ENCODE peak calls at places on chromosomes 11 and 22, in four cellular contexts. One of them, this sample, is unnamed.

GRCh38 chr11:109123811-109124787 is 297.9 kb upstream of the C11orf87 start:
- DNase-seq in thyroid gland: peak
- DNase-seq in neuronal stem cell: no peak
- DNase-seq in brain microvascular endothelial cell: peak
- DNase-seq in this sample: no peak

GRCh38 chr11:74279256-74279655 is 32.2 kb downstream of the P4HA3 start:
- DNase-seq in thyroid gland: no peak
- DNase-seq in neuronal stem cell: no peak
- DNase-seq in brain microvascular endothelial cell: no peak
- DNase-seq in this sample: no peak

GRCh38 chr22:30246962-30247376 is 410 bp upstream of the LIF start:
- DNase-seq in thyroid gland: no peak
- DNase-seq in neuronal stem cell: no peak
- DNase-seq in brain microvascular endothelial cell: no peak
- DNase-seq in this sample: no peak

GRCh38 chr22:28297504-28297903 is 378.4 kb upstream of the PITPNB start:
- DNase-seq in thyroid gland: no peak
- DNase-seq in neuronal stem cell: no peak
- DNase-seq in brain microvascular endothelial cell: no peak
- DNase-seq in this sample: no peak

GRCh38 chr11:105670811-105671210 is 60.9 kb downstream of the GRIA4 start:
- DNase-seq in thyroid gland: no peak
- DNase-seq in neuronal stem cell: no peak
- DNase-seq in brain microvascular endothelial cell: peak
- DNase-seq in this sample: no peak

GRCh38 chr11:44927174-44927661 is 23.5 kb downstream of the TP53I11 start:
- DNase-seq in thyroid gland: peak
- DNase-seq in neuronal stem cell: peak
- DNase-seq in brain microvascular endothelial cell: peak
- DNase-seq in this sample: peak

GRCh38 chr22:31474743-31475142 is 14.9 kb downstream of the EIF4ENIF1 start:
- DNase-seq in thyroid gland: peak
- DNase-seq in neuronal stem cell: no peak
- DNase-seq in brain microvascular endothelial cell: peak
- DNase-seq in this sample: no peak

GRCh38 chr22:48921411-48921903 is 906.2 kb downstream of the BRD1 start:
- DNase-seq in thyroid gland: no peak
- DNase-seq in neuronal stem cell: no peak
- DNase-seq in brain microvascular endothelial cell: no peak
- DNase-seq in this sample: no peak

GRCh38 chr11:1862588-1863351 is 9.9 kb downstream of the LSP1 start:
- DNase-seq in thyroid gland: no peak
- DNase-seq in neuronal stem cell: no peak
- DNase-seq in brain microvascular endothelial cell: peak
- DNase-seq in this sample: peak

GRCh38 chr11:88535916-88536547 is 198.5 kb upstream of the CTSC start:
- DNase-seq in thyroid gland: no peak
- DNase-seq in neuronal stem cell: no peak
- DNase-seq in brain microvascular endothelial cell: no peak
- DNase-seq in this sample: no peak

GRCh38 chr11:118679483-118679882 is at the start of gene TREH:
- DNase-seq in thyroid gland: peak
- DNase-seq in neuronal stem cell: no peak
- DNase-seq in brain microvascular endothelial cell: no peak
- DNase-seq in this sample: no peak

GRCh38 chr22:33515733-33516297 is 404.5 kb downstream of the LARGE1 start:
- DNase-seq in thyroid gland: peak
- DNase-seq in neuronal stem cell: no peak
- DNase-seq in brain microvascular endothelial cell: no peak
- DNase-seq in this sample: no peak

GRCh38 chr11:86230921-86231320 is 13.6 kb upstream of the EED start:
- DNase-seq in thyroid gland: no peak
- DNase-seq in neuronal stem cell: no peak
- DNase-seq in brain microvascular endothelial cell: no peak
- DNase-seq in this sample: no peak

GRCh38 chr11:69860796-69861445 is 41.7 kb upstream of the FGF3 start:
- DNase-seq in thyroid gland: no peak
- DNase-seq in neuronal stem cell: no peak
- DNase-seq in brain microvascular endothelial cell: no peak
- DNase-seq in this sample: no peak

GRCh38 chr11:16612801-16613400 is 125.5 kb upstream of the C11orf58 start:
- DNase-seq in thyroid gland: no peak
- DNase-seq in neuronal stem cell: peak
- DNase-seq in brain microvascular endothelial cell: no peak
- DNase-seq in this sample: no peak

GRCh38 chr22:17891427-17892167 is 117.3 kb upstream of the BID start:
- DNase-seq in thyroid gland: peak
- DNase-seq in neuronal stem cell: no peak
- DNase-seq in brain microvascular endothelial cell: no peak
- DNase-seq in this sample: no peak

GRCh38 chr11:23021287-23021863 is 161.1 kb upstream of the CCDC179 start:
- DNase-seq in thyroid gland: peak
- DNase-seq in neuronal stem cell: peak
- DNase-seq in brain microvascular endothelial cell: peak
- DNase-seq in this sample: peak

GRCh38 chr22:23365524-23365923 is 185.2 kb downstream of the BCR start:
- DNase-seq in thyroid gland: no peak
- DNase-seq in neuronal stem cell: no peak
- DNase-seq in brain microvascular endothelial cell: no peak
- DNase-seq in this sample: no peak

GRCh38 chr11:121661796-121662508 is 209.2 kb upstream of the SORL1-AS1 start:
- DNase-seq in thyroid gland: no peak
- DNase-seq in neuronal stem cell: no peak
- DNase-seq in brain microvascular endothelial cell: peak
- DNase-seq in this sample: no peak

GRCh38 chr11:122230387-122230760 is 114.4 kb upstream of the BLID start:
- DNase-seq in thyroid gland: no peak
- DNase-seq in neuronal stem cell: no peak
- DNase-seq in brain microvascular endothelial cell: no peak
- DNase-seq in this sample: no peak

GRCh38 chr22:49893025-49893424 is 25.2 kb downstream of the ALG12 start:
- DNase-seq in thyroid gland: no peak
- DNase-seq in neuronal stem cell: no peak
- DNase-seq in brain microvascular endothelial cell: no peak
- DNase-seq in this sample: no peak

GRCh38 chr11:10982695-10983492 is 125.0 kb upstream of the ZBED5 start:
- DNase-seq in thyroid gland: peak
- DNase-seq in neuronal stem cell: no peak
- DNase-seq in brain microvascular endothelial cell: no peak
- DNase-seq in this sample: no peak

GRCh38 chr22:45686842-45687241 is 15.2 kb downstream of the ATXN10 start:
- DNase-seq in thyroid gland: no peak
- DNase-seq in neuronal stem cell: no peak
- DNase-seq in brain microvascular endothelial cell: no peak
- DNase-seq in this sample: no peak

GRCh38 chr22:47278655-47279054 is 516.2 kb downstream of the TBC1D22A start:
- DNase-seq in thyroid gland: no peak
- DNase-seq in neuronal stem cell: no peak
- DNase-seq in brain microvascular endothelial cell: no peak
- DNase-seq in this sample: no peak

GRCh38 chr11:118621071-118621815 is 13.8 kb downstream of the PHLDB1 start:
- DNase-seq in thyroid gland: peak
- DNase-seq in neuronal stem cell: no peak
- DNase-seq in brain microvascular endothelial cell: peak
- DNase-seq in this sample: peak

GRCh38 chr11:63608353-63609345 is 5.6 kb downstream of the PLAAT3 start:
- DNase-seq in thyroid gland: no peak
- DNase-seq in neuronal stem cell: no peak
- DNase-seq in brain microvascular endothelial cell: peak
- DNase-seq in this sample: peak

GRCh38 chr22:20979940-20980453 is 2.1 kb upstream of the LZTR1 start:
- DNase-seq in thyroid gland: no peak
- DNase-seq in neuronal stem cell: no peak
- DNase-seq in brain microvascular endothelial cell: no peak
- DNase-seq in this sample: no peak
- H3K4me3 ChIP-seq in thyroid gland: no peak
- H3K4me3 ChIP-seq in neuronal stem cell: peak
- H3K4me3 ChIP-seq in brain microvascular endothelial cell: peak
- H3K4me3 ChIP-seq in this sample: no peak

DNA sequence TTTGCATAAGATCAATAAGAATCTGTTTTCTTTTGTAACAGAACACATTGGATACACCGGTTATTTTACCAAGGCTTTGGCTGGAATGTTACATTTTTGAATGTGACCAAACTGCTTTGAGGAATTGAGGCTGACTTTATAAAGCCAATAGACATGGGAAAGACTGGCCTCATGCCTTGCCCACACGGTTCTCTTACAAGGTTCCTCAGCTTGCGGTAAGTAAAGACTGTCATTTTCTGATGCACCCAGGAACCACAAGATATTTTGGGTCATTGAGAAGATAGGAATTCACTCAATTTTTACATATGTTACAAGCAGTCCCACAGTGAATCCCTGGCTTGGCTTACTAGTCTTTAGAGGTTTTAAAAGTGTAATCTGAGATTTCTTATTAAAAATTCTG is 23.9 kb downstream of the OR10A6 start:
- DNase-seq in thyroid gland: no peak
- DNase-seq in neuronal stem cell: no peak
- DNase-seq in brain microvascular endothelial cell: no peak
- DNase-seq in this sample: peak
- H3K4me3 ChIP-seq in thyroid gland: no peak
- H3K4me3 ChIP-seq in neuronal stem cell: no peak
- H3K4me3 ChIP-seq in brain microvascular endothelial cell: no peak
- H3K4me3 ChIP-seq in this sample: no peak

GRCh38 chr11:134120143-134120850 is 51.4 kb downstream of the JAM3 start:
- DNase-seq in thyroid gland: peak
- DNase-seq in neuronal stem cell: no peak
- DNase-seq in brain microvascular endothelial cell: peak
- DNase-seq in this sample: no peak

GRCh38 chr11:134124660-134125451 is 56.0 kb downstream of the JAM3 start:
- DNase-seq in thyroid gland: peak
- DNase-seq in neuronal stem cell: peak
- DNase-seq in brain microvascular endothelial cell: peak
- DNase-seq in this sample: no peak

GRCh38 chr11:134118016-134118415 is 49.1 kb downstream of the JAM3 start:
- DNase-seq in thyroid gland: no peak
- DNase-seq in neuronal stem cell: no peak
- DNase-seq in brain microvascular endothelial cell: no peak
- DNase-seq in this sample: no peak

GRCh38 chr11:134119094-134119493 is 50.2 kb downstream of the JAM3 start:
- DNase-seq in thyroid gland: no peak
- DNase-seq in neuronal stem cell: no peak
- DNase-seq in brain microvascular endothelial cell: peak
- DNase-seq in this sample: no peak

GRCh38 chr11:134120921-134121526 is 52.2 kb downstream of the JAM3 start:
- DNase-seq in thyroid gland: no peak
- DNase-seq in neuronal stem cell: no peak
- DNase-seq in brain microvascular endothelial cell: peak
- DNase-seq in this sample: no peak
- H3K4me3 ChIP-seq in thyroid gland: no peak
- H3K4me3 ChIP-seq in neuronal stem cell: no peak
- H3K4me3 ChIP-seq in brain microvascular endothelial cell: peak
- H3K4me3 ChIP-seq in this sample: no peak

GRCh38 chr11:124069429-124070401 is 28.6 kb upstream of the OR10G7 start:
- DNase-seq in thyroid gland: peak
- DNase-seq in neuronal stem cell: peak
- DNase-seq in brain microvascular endothelial cell: peak
- DNase-seq in this sample: peak
- H3K4me3 ChIP-seq in thyroid gland: no peak
- H3K4me3 ChIP-seq in neuronal stem cell: no peak
- H3K4me3 ChIP-seq in brain microvascular endothelial cell: peak
- H3K4me3 ChIP-seq in this sample: no peak

DNA sequence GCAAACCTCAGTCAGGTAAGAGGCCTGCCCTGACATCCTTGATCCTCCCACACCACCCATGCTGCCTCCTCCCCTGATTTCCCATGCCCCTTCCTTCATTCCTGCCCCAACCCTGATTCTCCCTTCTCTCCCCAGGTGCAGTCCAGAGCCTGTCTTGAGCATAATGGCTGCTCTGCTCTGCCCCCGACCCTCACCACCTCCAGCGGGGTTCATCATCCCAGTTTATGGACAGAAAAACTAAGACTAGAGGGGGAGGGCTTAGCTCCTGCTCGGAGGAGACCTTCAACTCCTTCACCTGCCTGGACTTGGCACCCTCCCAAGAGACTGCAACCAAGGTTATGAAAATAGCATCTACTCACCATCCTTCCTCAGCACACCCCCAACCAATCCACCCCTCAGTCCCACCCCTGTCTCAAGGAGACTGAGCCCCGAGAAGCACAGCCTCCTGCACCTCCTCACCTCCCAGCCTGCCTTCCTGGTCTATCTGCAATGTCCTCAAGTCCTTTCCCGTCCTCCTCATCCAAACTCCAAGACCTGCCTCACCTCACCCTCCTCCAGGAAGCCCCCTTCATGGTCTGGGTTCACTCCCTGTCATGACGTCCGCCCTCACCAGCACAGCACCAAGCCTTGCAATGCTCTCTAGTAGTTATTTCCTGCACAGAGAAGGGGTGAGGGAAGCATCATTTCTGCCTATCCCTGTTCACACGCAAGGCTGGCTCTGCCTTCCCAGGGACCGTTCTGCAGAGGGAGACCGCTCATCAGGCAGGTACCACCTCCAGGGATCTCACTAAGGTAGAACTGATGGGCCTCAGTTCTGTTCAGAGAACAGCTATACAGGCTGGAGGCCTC is 103.1 kb downstream of the PDE2A start:
- DNase-seq in thyroid gland: no peak
- DNase-seq in neuronal stem cell: no peak
- DNase-seq in brain microvascular endothelial cell: no peak
- DNase-seq in this sample: no peak
- H3K4me3 ChIP-seq in thyroid gland: no peak
- H3K4me3 ChIP-seq in neuronal stem cell: no peak
- H3K4me3 ChIP-seq in brain microvascular endothelial cell: no peak
- H3K4me3 ChIP-seq in this sample: no peak

DNA sequence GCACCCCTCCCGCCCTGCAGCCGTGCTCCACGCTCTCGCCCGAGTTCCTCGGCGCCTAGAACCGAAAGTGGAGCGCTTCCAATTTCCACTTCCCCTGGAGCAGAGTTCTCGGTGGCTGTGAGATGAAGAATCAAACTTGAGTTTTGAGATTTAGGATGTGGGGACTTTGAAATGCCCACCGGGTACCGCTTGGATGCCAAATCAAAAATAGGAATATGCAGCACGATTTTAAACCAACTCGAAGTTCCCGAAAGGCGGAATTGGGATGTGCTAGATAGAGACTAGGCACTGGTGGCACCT is 569 bp downstream of the POLA2 start:
- DNase-seq in thyroid gland: peak
- DNase-seq in neuronal stem cell: no peak
- DNase-seq in brain microvascular endothelial cell: no peak
- DNase-seq in this sample: no peak
- H3K4me3 ChIP-seq in thyroid gland: peak
- H3K4me3 ChIP-seq in neuronal stem cell: peak
- H3K4me3 ChIP-seq in brain microvascular endothelial cell: peak
- H3K4me3 ChIP-seq in this sample: peak